ENCODE peak calls at places on chromosomes 7 and 10, in seven cellular contexts. B is GM23338, E is foreskin fibroblast, N is WERI-Rb-1, C is IMR-90, O is dorsolateral prefrontal cortex, D is upper lobe of right lung. L is an unnamed sample.

GRCh38 chr10:133422821-133423771 is 1.3 kb downstream of the SPRN start:
- DNase-seq in B (peak), E (peak), N (no peak), C (no peak), O (peak), D (peak), L (no peak)

GRCh38 chr10:63267414-63268138 is 134.4 kb downstream of the NRBF2 start:
- DNase-seq in B (peak), E (peak), N (no peak), C (peak), O (no peak), D (no peak), L (peak)

GRCh38 chr10:33074443-33074842 is 116.4 kb upstream of the ITGB1 start:
- DNase-seq in B (no peak), E (no peak), N (no peak), C (no peak), O (no peak), D (no peak), L (no peak)

GRCh38 chr7:2009541-2010001 is 223.2 kb downstream of the MAD1L1 start:
- DNase-seq in B (no peak), E (no peak), N (no peak), C (no peak), O (peak), D (peak), L (no peak)

GRCh38 chr7:158648787-158649186 is 55.8 kb downstream of the NCAPG2 start:
- DNase-seq in B (no peak), E (peak), N (no peak), C (no peak), O (no peak), D (no peak), L (no peak)

GRCh38 chr10:8033812-8034665 is 20.4 kb upstream of the GATA3 start:
- DNase-seq in B (peak), E (no peak), N (no peak), C (no peak), O (no peak), D (no peak), L (no peak)

GRCh38 chr10:110407301-110408170 is 90.2 kb upstream of the DUSP5 start:
- DNase-seq in B (no peak), E (peak), N (no peak), C (no peak), O (no peak), D (no peak), L (no peak)

GRCh38 chr7:139648617-139648932 is 125.1 kb downstream of the CLEC2L start:
- DNase-seq in B (peak), E (no peak), N (no peak), C (no peak), O (no peak), D (no peak), L (no peak)

GRCh38 chr10:29753283-29753682 is 118.5 kb upstream of the SVIL start:
- DNase-seq in B (no peak), E (no peak), N (no peak), C (no peak), O (no peak), D (no peak), L (no peak)
- TF ChIP-seq CTCF in B (no peak), E (no peak), N (no peak), C (no peak), O (no peak), D (no peak), L (no peak)

GRCh38 chr10:35331894-35332640 is 4.2 kb upstream of the CCNY start:
- DNase-seq in B (no peak), E (peak), N (no peak), C (peak), O (no peak), D (no peak), L (peak)
- H3K4me3 ChIP-seq in B (no peak), E (no peak), N (no peak), C (no peak), O (no peak), D (no peak), L (no peak)

GRCh38 chr10:46291817-46292572 is 5.2 kb downstream of the ANTXRL start:
- DNase-seq in B (no peak), E (no peak), N (no peak), C (no peak), O (peak), D (peak), L (no peak)

GRCh38 chr10:46294641-46295230 is 7.9 kb downstream of the ANTXRL start:
- DNase-seq in B (no peak), E (no peak), N (peak), C (no peak), O (peak), D (peak), L (no peak)

GRCh38 chr10:46292573-46293023 is 5.8 kb downstream of the ANTXRL start:
- DNase-seq in B (no peak), E (no peak), N (no peak), C (no peak), O (peak), D (peak), L (no peak)

GRCh38 chr10:46293228-46293627 is 6.4 kb downstream of the ANTXRL start:
- DNase-seq in B (no peak), E (no peak), N (no peak), C (no peak), O (no peak), D (peak), L (no peak)

DNA sequence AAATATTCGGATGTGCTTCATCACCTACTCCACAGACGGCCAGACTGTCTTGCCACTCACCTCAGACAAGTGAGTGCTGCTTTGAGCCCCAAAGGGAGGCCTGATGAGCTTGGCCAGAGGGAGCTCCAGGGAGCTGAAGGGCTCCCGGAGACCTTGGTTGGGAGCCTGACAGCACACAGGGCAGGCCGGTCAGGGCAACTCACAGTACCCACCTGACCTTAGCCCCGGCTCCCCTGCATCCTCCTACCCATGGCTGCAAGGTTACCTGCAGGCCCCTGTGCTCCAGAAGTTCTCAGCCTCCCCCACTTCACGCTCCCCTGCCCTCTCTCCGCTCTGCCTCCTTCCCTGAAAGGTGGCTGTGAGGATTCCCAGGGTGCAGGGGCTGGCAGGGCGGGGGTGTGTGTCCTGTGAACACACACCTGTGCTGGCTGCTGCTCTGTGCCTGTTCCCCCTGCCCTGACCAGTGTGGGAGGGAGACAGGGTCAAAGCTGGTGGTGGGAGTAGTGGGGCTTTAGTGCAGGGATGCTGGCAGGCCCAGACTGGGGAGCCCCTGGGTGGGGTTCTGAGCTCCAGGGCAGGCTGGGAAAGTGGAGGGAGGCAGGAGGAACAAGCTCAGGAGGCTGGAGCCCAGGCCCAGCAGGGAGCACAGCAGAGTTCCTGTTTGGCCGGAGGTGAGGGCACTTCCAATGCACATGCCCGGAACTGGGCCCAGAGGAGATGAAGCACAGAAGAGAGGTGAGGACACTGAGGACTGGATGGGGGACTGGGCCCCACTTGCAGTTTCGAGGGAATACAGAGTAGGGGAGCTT is 7.2 kb downstream of the ANTXRL start:
- DNase-seq in B (no peak), E (no peak), N (peak), C (no peak), O (peak), D (peak), L (no peak)
- TF ChIP-seq CTCF in B (no peak), E (no peak), N (peak), C (peak), O (no peak), D (no peak), L (no peak)

DNA sequence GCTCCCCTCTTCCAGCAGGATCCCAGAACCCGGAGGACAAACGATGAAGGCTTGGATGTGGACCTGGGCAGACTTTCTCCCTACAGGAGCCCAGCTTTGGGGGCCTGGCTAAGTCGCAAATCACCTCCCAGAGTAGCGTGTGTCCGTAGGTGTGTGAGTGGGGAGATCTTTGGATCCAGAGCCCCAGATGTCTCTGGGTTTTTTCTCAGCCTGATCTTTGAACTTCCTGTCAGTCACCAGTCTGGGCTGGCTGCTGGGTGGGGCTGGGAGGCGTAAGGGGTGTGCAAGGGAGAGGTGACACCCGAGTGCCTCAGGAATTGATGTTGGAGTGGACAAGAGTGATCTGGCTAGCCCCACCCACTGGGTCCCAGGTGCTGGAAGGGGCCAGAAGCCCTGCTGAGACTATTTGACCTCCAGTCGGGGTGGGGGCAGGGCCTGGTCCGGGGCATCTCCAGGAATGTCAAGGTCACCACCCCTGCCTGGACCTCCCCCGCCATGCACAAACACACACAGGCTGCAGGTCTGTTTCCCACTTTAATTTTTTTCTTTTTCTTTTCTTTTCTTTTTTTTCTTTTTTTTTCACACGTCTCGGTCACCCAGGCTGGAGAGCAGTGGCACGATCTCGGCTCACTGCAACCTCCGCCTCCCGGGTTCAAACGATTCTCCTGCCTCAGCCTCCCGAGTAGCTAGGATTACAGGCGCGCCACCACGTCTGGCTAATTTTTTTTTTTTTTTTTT is at the start of gene MOGAT3:
- DNase-seq in B (peak), E (no peak), N (no peak), C (no peak), O (no peak), D (no peak), L (no peak)
- H3K4me3 ChIP-seq in B (peak), E (no peak), N (peak), C (no peak), O (peak), D (no peak), L (no peak)

GRCh38 chr10:4676566-4676965 is 149.4 kb upstream of the AKR1E2 start:
- DNase-seq in B (no peak), E (no peak), N (no peak), C (no peak), O (no peak), D (no peak), L (no peak)
- TF ChIP-seq CTCF in B (no peak), E (no peak), N (no peak), C (no peak), O (no peak), D (no peak), L (no peak)

GRCh38 chr7:78055579-78055978 is 257.0 kb downstream of the PHTF2 start:
- DNase-seq in B (no peak), E (no peak), N (no peak), C (no peak), O (no peak), D (no peak), L (no peak)
- H3K4me3 ChIP-seq in B (no peak), E (no peak), N (no peak), C (no peak), O (no peak), D (no peak), L (no peak)

DNA sequence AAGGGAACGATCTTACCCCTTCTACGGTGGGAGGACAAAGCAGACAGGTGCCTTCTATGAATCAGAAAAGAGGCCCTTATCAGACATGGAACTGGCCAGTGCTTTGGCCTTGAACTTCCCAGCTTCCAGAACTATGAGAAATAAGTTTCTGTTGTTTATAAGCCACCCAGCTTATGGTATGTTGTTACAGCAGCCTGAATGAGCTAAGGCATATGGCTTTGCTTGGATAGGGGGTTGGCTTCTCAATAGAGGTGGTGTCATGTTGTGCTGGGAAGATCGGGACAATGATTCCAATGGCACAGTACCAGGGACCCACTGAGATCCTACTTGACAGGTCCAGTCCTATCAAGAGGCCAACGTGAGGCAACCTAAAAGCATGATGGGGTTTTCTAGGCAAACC is 183.4 kb upstream of the BMPER start:
- DNase-seq in B (no peak), E (peak), N (no peak), C (peak), O (no peak), D (no peak), L (no peak)
- TF ChIP-seq CTCF in B (no peak), E (no peak), N (no peak), C (no peak), O (no peak), D (no peak), L (no peak)

DNA sequence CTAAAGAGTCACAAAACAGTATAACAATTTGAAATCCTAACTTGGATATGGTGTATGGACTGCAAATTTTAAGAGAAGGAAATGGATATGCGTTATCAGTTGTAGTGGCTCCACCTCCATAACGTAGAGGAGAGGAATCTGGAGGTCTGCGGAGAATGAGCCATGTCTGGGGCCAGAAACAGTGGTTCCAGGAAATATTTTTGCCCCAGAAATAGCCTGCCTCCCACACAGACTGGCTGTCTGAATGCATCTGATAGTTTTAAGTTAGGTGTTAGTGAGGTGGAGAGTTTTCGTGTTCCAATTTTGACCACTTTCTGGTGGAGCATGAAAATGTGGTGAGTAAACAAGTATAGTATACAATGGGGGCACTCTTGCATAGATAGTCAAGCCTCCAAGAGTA is 1.6 kb downstream of the PHTF2 start:
- DNase-seq in B (no peak), E (no peak), N (no peak), C (peak), O (no peak), D (no peak), L (no peak)
- H3K4me3 ChIP-seq in B (peak), E (peak), N (peak), C (peak), O (peak), D (peak), L (no peak)